ENCODE peak calls at places on chromosome 3, in eight cellular contexts. A is aorta, D is endodermal cell, P is sigmoid colon, E is HAP-1, L is psoas muscle, V is SJSA1, B is upper lobe of right lung. X is an unnamed sample. For H3K4me1 and H3K27me3, the result is how much of the 10 kb centered on the place peaks cover.

GRCh38 chr3:177410734-177411133 is 213.5 kb upstream of the TBL1XR1 start:
- DNase-seq in A (no peak), D (no peak), P (no peak), E (no peak), L (no peak), V (no peak), B (no peak), X (peak)

GRCh38 chr3:97895216-97895615 is 73.4 kb downstream of the CRYBG3 start:
- DNase-seq in A (no peak), D (no peak), P (no peak), E (no peak), L (no peak), V (no peak), B (no peak), X (no peak)

GRCh38 chr3:182116386-182116785 is 404.7 kb downstream of the SOX2 start:
- DNase-seq in A (no peak), D (no peak), P (no peak), E (no peak), L (no peak), V (no peak), B (no peak), X (no peak)

GRCh38 chr3:98655666-98656065 is 62.3 kb upstream of the CPOX start:
- DNase-seq in A (no peak), D (no peak), P (no peak), E (no peak), L (no peak), V (no peak), B (no peak), X (no peak)

GRCh38 chr3:72270072-72270611 is 485.2 kb upstream of the PROK2 start:
- DNase-seq in A (peak), D (no peak), P (peak), E (no peak), L (peak), V (peak), B (peak), X (peak)

GRCh38 chr3:14278265-14278798 is 99.7 kb downstream of the LSM3 start:
- DNase-seq in A (no peak), D (no peak), P (no peak), E (no peak), L (no peak), V (no peak), B (no peak), X (no peak)

GRCh38 chr3:9397911-9398714 is 698 bp downstream of the SETD5 start:
- DNase-seq in A (peak), D (peak), P (peak), E (no peak), L (peak), V (peak), B (peak), X (peak)

GRCh38 chr3:113805249-113805648 is 33.3 kb upstream of the GRAMD1C start:
- DNase-seq in A (no peak), D (no peak), P (no peak), E (no peak), L (no peak), V (no peak), B (no peak), X (no peak)

GRCh38 chr3:140727886-140728285 is 50.0 kb downstream of the TRIM42 start:
- DNase-seq in A (no peak), D (no peak), P (no peak), E (no peak), L (no peak), V (no peak), B (no peak), X (no peak)

GRCh38 chr3:132637590-132637989 is 22.0 kb downstream of the ACAD11 start:
- DNase-seq in A (no peak), D (no peak), P (no peak), E (no peak), L (no peak), V (no peak), B (no peak), X (no peak)

GRCh38 chr3:182046365-182046764 is 334.6 kb downstream of the SOX2 start:
- DNase-seq in A (no peak), D (no peak), P (no peak), E (no peak), L (no peak), V (no peak), B (no peak), X (no peak)

GRCh38 chr3:112635674-112636073 is 5.3 kb downstream of the CCDC80 start:
- DNase-seq in A (no peak), D (no peak), P (peak), E (no peak), L (no peak), V (no peak), B (no peak), X (no peak)
- H3K4me1 ChIP-seq in A (under half), D (under half), P (half or more), E (under half), L (under half), V (half or more), B (under half), X (under half)

GRCh38 chr3:50292924-50293801 is 934 bp upstream of the IFRD2 start:
- DNase-seq in A (no peak), D (peak), P (peak), E (no peak), L (no peak), V (no peak), B (no peak), X (peak)
- H3K4me3 ChIP-seq in A (no peak), D (peak), P (peak), E (peak), L (peak), V (peak), B (peak), X (peak)

DNA sequence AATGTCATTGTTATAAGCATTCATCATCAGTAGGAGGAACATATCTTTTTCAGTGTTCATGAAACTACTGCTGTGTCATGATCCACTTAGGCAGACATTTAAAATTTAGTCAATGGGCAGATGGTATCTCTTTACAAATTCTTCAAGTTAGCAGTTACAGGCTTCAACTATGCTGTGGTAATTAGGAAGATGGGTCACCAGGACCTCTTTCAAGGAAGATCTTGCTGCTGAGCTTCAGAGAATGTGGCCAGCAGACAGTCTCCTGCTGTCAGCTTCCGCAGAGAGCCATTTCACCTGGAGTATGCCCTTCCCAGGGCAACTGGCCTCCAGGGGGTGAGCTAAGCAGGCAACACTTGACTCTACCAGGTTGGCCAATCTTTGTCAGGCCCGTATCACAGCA is 19.4 kb downstream of the IFT57 start:
- DNase-seq in A (no peak), D (peak), P (no peak), E (no peak), L (no peak), V (no peak), B (no peak), X (no peak)
- H3K27me3 ChIP-seq in A (under half), D (under half), P (under half), E (under half), L (under half), V (under half), B (under half), X (under half)

DNA sequence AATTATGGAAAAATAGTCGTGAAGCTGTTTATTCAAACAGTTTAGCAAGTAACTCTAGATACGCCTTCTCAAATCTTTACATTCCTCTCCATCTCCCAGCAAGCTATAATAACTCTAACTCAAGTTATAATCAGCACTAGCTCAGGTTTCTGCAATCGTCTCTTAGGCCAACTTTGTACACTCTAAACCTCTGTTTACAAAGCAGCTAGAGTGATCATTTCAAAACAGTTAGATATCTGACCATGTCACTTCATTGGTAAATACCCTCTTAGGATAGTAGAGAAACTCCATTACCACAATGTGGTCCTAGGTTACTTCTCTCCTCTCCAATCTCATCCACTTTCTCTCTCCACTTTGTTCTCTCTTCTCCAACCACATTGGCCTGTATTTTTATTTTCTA is 31.2 kb downstream of the PLOD2 start:
- DNase-seq in A (no peak), D (no peak), P (no peak), E (no peak), L (no peak), V (no peak), B (no peak), X (no peak)
- H3K4me1 ChIP-seq in A (under half), D (under half), P (half or more), E (under half), L (under half), V (half or more), B (under half), X (under half)

GRCh38 chr3:61594144-61594977 is 33.0 kb downstream of the PTPRG start:
- DNase-seq in A (no peak), D (no peak), P (no peak), E (no peak), L (no peak), V (no peak), B (no peak), X (no peak)
- H3K4me3 ChIP-seq in A (no peak), D (no peak), P (no peak), E (no peak), L (peak), V (no peak), B (no peak), X (no peak)